ENCODE peak calls at places on chromosome 14, in four cellular contexts. One of them, this sample, is unnamed.

GRCh38 chr14:57390806-57391562 is 598 bp downstream of the NAA30 start:
- DNase-seq in K562: no peak
- DNase-seq in HepG2: no peak
- DNase-seq in GM12878: no peak
- DNase-seq in this sample: peak

GRCh38 chr14:57182760-57183503 is 85.8 kb downstream of the EXOC5 start:
- DNase-seq in K562: peak
- DNase-seq in HepG2: peak
- DNase-seq in GM12878: no peak
- DNase-seq in this sample: peak

GRCh38 chr14:72476657-72477499 is 417.0 kb downstream of the DPF3 start:
- DNase-seq in K562: no peak
- DNase-seq in HepG2: no peak
- DNase-seq in GM12878: peak
- DNase-seq in this sample: no peak

GRCh38 chr14:69693145-69693544 is 73.8 kb upstream of the SRSF5 start:
- DNase-seq in K562: no peak
- DNase-seq in HepG2: no peak
- DNase-seq in GM12878: no peak
- DNase-seq in this sample: no peak

GRCh38 chr14:65639216-65639615 is 226.7 kb downstream of the FUT8 start:
- DNase-seq in K562: no peak
- DNase-seq in HepG2: peak
- DNase-seq in GM12878: no peak
- DNase-seq in this sample: no peak

GRCh38 chr14:74675219-74675618 is 37.7 kb downstream of the AREL1 start:
- DNase-seq in K562: no peak
- DNase-seq in HepG2: no peak
- DNase-seq in GM12878: no peak
- DNase-seq in this sample: no peak

GRCh38 chr14:101843665-101844064 is 82.2 kb downstream of the PPP2R5C start:
- DNase-seq in K562: no peak
- DNase-seq in HepG2: no peak
- DNase-seq in GM12878: peak
- DNase-seq in this sample: no peak

GRCh38 chr14:33668066-33668465 is 282.8 kb downstream of the EGLN3 start:
- DNase-seq in K562: no peak
- DNase-seq in HepG2: no peak
- DNase-seq in GM12878: no peak
- DNase-seq in this sample: no peak

GRCh38 chr14:74531467-74531866 is 37.9 kb downstream of the ISCA2 start:
- DNase-seq in K562: peak
- DNase-seq in HepG2: peak
- DNase-seq in GM12878: no peak
- DNase-seq in this sample: peak

GRCh38 chr14:101512396-101512695 is 48.9 kb upstream of the DIO3 start:
- DNase-seq in K562: no peak
- DNase-seq in HepG2: no peak
- DNase-seq in GM12878: no peak
- DNase-seq in this sample: no peak

GRCh38 chr14:45201908-45202307 is 51.1 kb downstream of the MIS18BP1 start:
- DNase-seq in K562: no peak
- DNase-seq in HepG2: peak
- DNase-seq in GM12878: no peak
- DNase-seq in this sample: peak

GRCh38 chr14:22884721-22885523 is 1.9 kb downstream of the REM2 start:
- DNase-seq in K562: no peak
- DNase-seq in HepG2: no peak
- DNase-seq in GM12878: no peak
- DNase-seq in this sample: no peak

GRCh38 chr14:62428429-62429203 is 616.6 kb downstream of the KCNH5 start:
- DNase-seq in K562: no peak
- DNase-seq in HepG2: no peak
- DNase-seq in GM12878: no peak
- DNase-seq in this sample: no peak

GRCh38 chr14:51860164-51860835 is at the start of gene GNG2:
- DNase-seq in K562: no peak
- DNase-seq in HepG2: no peak
- DNase-seq in GM12878: peak
- DNase-seq in this sample: peak

GRCh38 chr14:55430024-55430690 is 10.3 kb downstream of the TBPL2 start:
- DNase-seq in K562: peak
- DNase-seq in HepG2: peak
- DNase-seq in GM12878: no peak
- DNase-seq in this sample: peak

GRCh38 chr14:68727315-68728078 is 65.4 kb downstream of the ZFP36L1 start:
- DNase-seq in K562: peak
- DNase-seq in HepG2: no peak
- DNase-seq in GM12878: no peak
- DNase-seq in this sample: no peak

GRCh38 chr14:77128414-77128891 is 13.1 kb downstream of the ZDHHC22 start:
- DNase-seq in K562: no peak
- DNase-seq in HepG2: peak
- DNase-seq in GM12878: no peak
- DNase-seq in this sample: no peak

GRCh38 chr14:28461379-28461778 is 305.2 kb upstream of the FOXG1 start:
- DNase-seq in K562: no peak
- DNase-seq in HepG2: no peak
- DNase-seq in GM12878: no peak
- DNase-seq in this sample: no peak

GRCh38 chr14:94386085-94387031 is 2.0 kb downstream of the SERPINA1 start:
- DNase-seq in K562: no peak
- DNase-seq in HepG2: no peak
- DNase-seq in GM12878: no peak
- DNase-seq in this sample: no peak

GRCh38 chr14:81247271-81247766 is 26.6 kb upstream of the GTF2A1 start:
- DNase-seq in K562: no peak
- DNase-seq in HepG2: no peak
- DNase-seq in GM12878: no peak
- DNase-seq in this sample: no peak

GRCh38 chr14:76697246-76697645 is 64.0 kb upstream of the VASH1 start:
- DNase-seq in K562: no peak
- DNase-seq in HepG2: no peak
- DNase-seq in GM12878: no peak
- DNase-seq in this sample: no peak

GRCh38 chr14:85714046-85714445 is 184.1 kb downstream of the FLRT2 start:
- DNase-seq in K562: no peak
- DNase-seq in HepG2: no peak
- DNase-seq in GM12878: no peak
- DNase-seq in this sample: no peak

GRCh38 chr14:61215222-61216010 is 65.7 kb downstream of the TMEM30B start:
- DNase-seq in K562: no peak
- DNase-seq in HepG2: no peak
- DNase-seq in GM12878: no peak
- DNase-seq in this sample: no peak

GRCh38 chr14:80456200-80456599 is 244.9 kb upstream of the DIO2 start:
- DNase-seq in K562: no peak
- DNase-seq in HepG2: no peak
- DNase-seq in GM12878: no peak
- DNase-seq in this sample: no peak

GRCh38 chr14:77559381-77559780 is 57.1 kb downstream of the SPTLC2 start:
- DNase-seq in K562: no peak
- DNase-seq in HepG2: no peak
- DNase-seq in GM12878: no peak
- DNase-seq in this sample: no peak

GRCh38 chr14:22095845-22096510 is 422.4 kb upstream of the OR4E1 start:
- DNase-seq in K562: no peak
- DNase-seq in HepG2: peak
- DNase-seq in GM12878: no peak
- DNase-seq in this sample: no peak

GRCh38 chr14:59317782-59318505 is 129.5 kb downstream of the DAAM1 start:
- DNase-seq in K562: no peak
- DNase-seq in HepG2: no peak
- DNase-seq in GM12878: no peak
- DNase-seq in this sample: no peak

DNA sequence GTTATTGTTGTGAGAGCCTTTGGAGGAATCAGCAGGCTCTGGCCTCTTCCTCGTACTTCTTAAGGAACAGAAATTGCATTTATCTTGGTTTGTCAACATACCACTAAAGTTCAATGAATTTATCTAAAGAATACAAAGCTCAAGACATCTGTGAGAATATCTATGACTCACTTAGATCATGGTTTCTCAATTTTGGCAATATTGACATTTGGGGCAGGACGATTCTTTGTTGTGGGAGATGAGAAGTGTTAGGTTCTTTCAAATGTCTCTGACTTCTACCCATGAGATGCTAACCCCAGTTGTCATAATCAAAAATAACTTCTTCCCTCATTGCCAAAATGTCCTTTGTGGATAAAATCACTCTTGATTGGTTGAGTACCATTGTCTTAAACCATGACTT is 1190.3 kb downstream of the GALC start:
- DNase-seq in K562: no peak
- DNase-seq in HepG2: no peak
- DNase-seq in GM12878: no peak
- DNase-seq in this sample: no peak
- TF ChIP-seq FOXK2 in K562: no peak
- TF ChIP-seq FOXK2 in HepG2: no peak
- TF ChIP-seq FOXK2 in GM12878: no peak
- TF ChIP-seq FOXK2 in this sample: no peak

GRCh38 chr14:91383439-91383838 is 34.2 kb downstream of the CCDC88C start:
- DNase-seq in K562: no peak
- DNase-seq in HepG2: no peak
- DNase-seq in GM12878: no peak
- DNase-seq in this sample: no peak

GRCh38 chr14:91381801-91382670 is 35.6 kb downstream of the CCDC88C start:
- DNase-seq in K562: peak
- DNase-seq in HepG2: no peak
- DNase-seq in GM12878: no peak
- DNase-seq in this sample: no peak

GRCh38 chr14:91385227-91385626 is 32.4 kb downstream of the CCDC88C start:
- DNase-seq in K562: no peak
- DNase-seq in HepG2: no peak
- DNase-seq in GM12878: no peak
- DNase-seq in this sample: no peak

GRCh38 chr14:91380610-91381371 is 36.8 kb downstream of the CCDC88C start:
- DNase-seq in K562: no peak
- DNase-seq in HepG2: no peak
- DNase-seq in GM12878: no peak
- DNase-seq in this sample: peak

GRCh38 chr14:91382712-91383111 is 34.9 kb downstream of the CCDC88C start:
- DNase-seq in K562: no peak
- DNase-seq in HepG2: no peak
- DNase-seq in GM12878: no peak
- DNase-seq in this sample: no peak
- TF ChIP-seq SP1 in K562: no peak
- TF ChIP-seq SP1 in HepG2: no peak
- TF ChIP-seq SP1 in GM12878: no peak
- TF ChIP-seq SP1 in this sample: no peak

DNA sequence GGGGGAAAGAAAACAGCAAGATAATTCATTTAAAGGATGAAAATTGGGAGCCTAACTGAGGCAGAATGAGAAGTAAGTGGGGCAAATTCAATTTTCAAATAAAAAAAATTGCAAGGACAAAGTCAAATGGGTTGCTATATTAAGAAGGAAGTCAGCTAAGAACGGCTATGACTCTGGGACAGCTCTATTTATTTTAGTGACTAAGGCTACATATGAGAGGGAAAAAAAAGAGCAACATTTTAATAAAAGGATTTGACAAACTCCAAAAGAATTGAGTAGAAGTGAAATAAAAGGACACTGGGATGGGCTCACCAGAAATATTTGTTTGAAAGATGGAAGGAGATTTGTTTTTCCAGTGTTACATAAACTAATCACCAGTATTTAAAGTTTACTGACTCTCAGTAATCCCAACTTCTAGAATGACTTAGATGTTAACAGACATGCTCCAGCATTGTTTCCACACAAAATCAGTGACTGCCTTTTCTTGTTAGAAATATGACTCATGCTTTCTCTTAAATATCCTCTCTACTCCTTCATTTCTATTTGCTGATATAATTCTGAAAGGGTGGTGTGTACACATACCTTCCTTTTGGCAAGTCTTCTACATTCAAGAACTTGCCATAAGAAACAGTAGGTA is 198.5 kb downstream of the SLC25A21 start:
- DNase-seq in K562: no peak
- DNase-seq in HepG2: no peak
- DNase-seq in GM12878: no peak
- DNase-seq in this sample: no peak
- TF ChIP-seq TARDBP in K562: no peak
- TF ChIP-seq TARDBP in HepG2: no peak
- TF ChIP-seq TARDBP in GM12878: no peak
- TF ChIP-seq TARDBP in this sample: no peak

GRCh38 chr14:64463873-64464272 is 1.4 kb upstream of the AKAP5 start:
- DNase-seq in K562: no peak
- DNase-seq in HepG2: no peak
- DNase-seq in GM12878: no peak
- DNase-seq in this sample: no peak

GRCh38 chr14:64467131-64467530 is 1.8 kb downstream of the AKAP5 start:
- DNase-seq in K562: no peak
- DNase-seq in HepG2: no peak
- DNase-seq in GM12878: no peak
- DNase-seq in this sample: no peak

GRCh38 chr14:64465208-64465821 is at the start of gene AKAP5:
- DNase-seq in K562: peak
- DNase-seq in HepG2: peak
- DNase-seq in GM12878: no peak
- DNase-seq in this sample: peak

GRCh38 chr14:64464695-64465094 is 604 bp upstream of the AKAP5 start:
- DNase-seq in K562: no peak
- DNase-seq in HepG2: no peak
- DNase-seq in GM12878: no peak
- DNase-seq in this sample: no peak

GRCh38 chr14:64465856-64466554 is 706 bp downstream of the AKAP5 start:
- DNase-seq in K562: no peak
- DNase-seq in HepG2: no peak
- DNase-seq in GM12878: no peak
- DNase-seq in this sample: peak
- TF ChIP-seq FOXK2 in K562: no peak
- TF ChIP-seq FOXK2 in HepG2: no peak
- TF ChIP-seq FOXK2 in GM12878: no peak
- TF ChIP-seq FOXK2 in this sample: no peak

GRCh38 chr14:104805326-104805678 is 4.4 kb downstream of the ZBTB42 start:
- DNase-seq in K562: peak
- DNase-seq in HepG2: no peak
- DNase-seq in GM12878: no peak
- DNase-seq in this sample: peak
- TF ChIP-seq SP1 in K562: no peak
- TF ChIP-seq SP1 in HepG2: no peak
- TF ChIP-seq SP1 in GM12878: no peak
- TF ChIP-seq SP1 in this sample: no peak

DNA sequence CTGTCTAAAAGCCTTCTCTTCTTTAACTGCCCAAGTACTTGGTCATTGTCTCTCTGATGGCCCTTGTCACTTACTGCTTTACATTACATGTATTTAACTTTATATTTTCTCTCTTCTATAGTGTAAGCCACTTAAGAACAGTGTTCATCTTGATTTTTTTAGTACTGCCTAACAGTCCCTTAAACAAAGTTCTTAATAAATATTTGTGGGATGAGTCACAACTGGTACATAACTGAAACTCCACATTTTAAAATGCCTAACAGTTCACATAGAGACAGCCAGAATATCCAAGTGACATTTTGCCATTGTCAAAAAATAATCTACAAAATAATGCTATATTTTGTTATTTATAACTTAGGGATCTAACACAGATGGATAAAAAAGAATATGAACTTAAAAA is 146.6 kb downstream of the STXBP6 start:
- DNase-seq in K562: no peak
- DNase-seq in HepG2: no peak
- DNase-seq in GM12878: no peak
- DNase-seq in this sample: no peak
- TF ChIP-seq TARDBP in K562: no peak
- TF ChIP-seq TARDBP in HepG2: no peak
- TF ChIP-seq TARDBP in GM12878: no peak
- TF ChIP-seq TARDBP in this sample: no peak

This sample was measured in HEK293T.